ENCODE peak calls at places on chromosomes 2 and 18, in five cellular contexts. G is WTC11, L is endothelial cell, D is astrocyte of the spinal cord, E is foreskin fibroblast. A is an unnamed sample.

GRCh38 chr2:78261454-78261853 is 739.3 kb upstream of the LRRTM4 start:
- DNase-seq in G (peak; percentile 12), L (no peak), D (no peak), E (no peak), A (no peak)

GRCh38 chr2:64797881-64798590 is 144.3 kb upstream of the SERTAD2 start:
- DNase-seq in G (no peak), L (no peak), D (peak; percentile 86), E (peak; percentile 65), A (peak; percentile 65)

GRCh38 chr2:182824759-182825143 is 41.7 kb downstream of the FRZB start:
- DNase-seq in G (no peak), L (no peak), D (no peak), E (no peak), A (no peak)

GRCh38 chr2:28952806-28953190 is 28.3 kb upstream of the TOGARAM2 start:
- DNase-seq in G (no peak), L (no peak), D (no peak), E (no peak), A (no peak)

GRCh38 chr2:233241803-233242202 is 9.7 kb upstream of the ATG16L1 start:
- DNase-seq in G (no peak), L (no peak), D (no peak), E (no peak), A (peak; percentile 31)

GRCh38 chr2:164599954-164600589 is 21.2 kb downstream of the GRB14 start:
- DNase-seq in G (peak; percentile 26), L (peak; percentile 73), D (peak; percentile 80), E (peak; percentile 77), A (peak; percentile 30)

GRCh38 chr2:84197901-84198300 is 261.2 kb downstream of the SUCLG1 start:
- DNase-seq in G (no peak), L (no peak), D (no peak), E (no peak), A (no peak)

GRCh38 chr2:38546585-38546984 is 56.1 kb downstream of the HNRNPLL start:
- DNase-seq in G (no peak), L (no peak), D (no peak), E (no peak), A (no peak)

GRCh38 chr2:205424326-205424725 is 258.0 kb upstream of the NRP2 start:
- DNase-seq in G (no peak), L (peak; percentile 5), D (no peak), E (no peak), A (no peak)

GRCh38 chr2:160293401-160293911 is 93.4 kb upstream of the ITGB6 start:
- DNase-seq in G (no peak), L (no peak), D (peak; percentile 83), E (peak; percentile 95), A (no peak)

GRCh38 chr18:7899078-7899477 is 332.0 kb downstream of the PTPRM start:
- DNase-seq in G (no peak), L (no peak), D (no peak), E (no peak), A (no peak)

GRCh38 chr18:22767653-22768052 is 165.5 kb upstream of the RBBP8 start:
- DNase-seq in G (no peak), L (no peak), D (no peak), E (no peak), A (no peak)

GRCh38 chr2:174300114-174300513 is 34.6 kb upstream of the SP9 start:
- DNase-seq in G (no peak), L (no peak), D (no peak), E (peak; percentile 19), A (no peak)

GRCh38 chr2:72300147-72300684 is 152.6 kb upstream of the CYP26B1 start:
- DNase-seq in G (no peak), L (no peak), D (no peak), E (no peak), A (no peak)

GRCh38 chr2:203949228-203949627 is 12.7 kb downstream of the ICOS start:
- DNase-seq in G (no peak), L (no peak), D (peak; percentile 4), E (peak; percentile 11), A (no peak)

GRCh38 chr2:75558786-75559428 is 1.8 kb downstream of the EVA1A start:
- DNase-seq in G (no peak), L (no peak), D (peak; percentile 15), E (peak; percentile 47), A (no peak)

GRCh38 chr2:54083021-54083420 is 32.4 kb upstream of the ACYP2 start:
- DNase-seq in G (peak; percentile 22), L (no peak), D (peak; percentile 19), E (no peak), A (no peak)

GRCh38 chr18:24043403-24043802 is 28.8 kb downstream of the TTC39C start:
- DNase-seq in G (no peak), L (no peak), D (no peak), E (no peak), A (no peak)

GRCh38 chr2:216539791-216540241 is 41.2 kb downstream of the RPL37A start:
- DNase-seq in G (no peak), L (no peak), D (no peak), E (peak; percentile 86), A (peak; percentile 90)

GRCh38 chr2:144261336-144261735 is 258.6 kb downstream of the ZEB2 start:
- DNase-seq in G (no peak), L (no peak), D (no peak), E (no peak), A (no peak)

GRCh38 chr2:31944828-31945571 is 65.8 kb downstream of the MEMO1 start:
- DNase-seq in G (no peak), L (no peak), D (no peak), E (no peak), A (no peak)

GRCh38 chr2:72027426-72028161 is 120.1 kb downstream of the CYP26B1 start:
- DNase-seq in G (peak; percentile 28), L (no peak), D (no peak), E (peak; percentile 8), A (peak; percentile 14)

GRCh38 chr2:73284296-73285161 is at the start of gene FBXO41:
- DNase-seq in G (peak; percentile 86), L (peak; percentile 26), D (no peak), E (peak; percentile 72), A (no peak)

GRCh38 chr2:215430528-215431187 is 5.2 kb downstream of the FN1 start:
- DNase-seq in G (no peak), L (no peak), D (peak; percentile 70), E (peak; percentile 68), A (no peak)

GRCh38 chr2:39994151-39994550 is 215.1 kb upstream of the THUMPD2 start:
- DNase-seq in G (no peak), L (no peak), D (peak; percentile 84), E (peak; percentile 90), A (no peak)

GRCh38 chr2:205571300-205571858 is 110.9 kb upstream of the NRP2 start:
- DNase-seq in G (no peak), L (no peak), D (no peak), E (no peak), A (no peak)

GRCh38 chr2:220641137-220641536 is 931.0 kb downstream of the EPHA4 start:
- DNase-seq in G (no peak), L (no peak), D (no peak), E (no peak), A (no peak)

GRCh38 chr2:25257032-25257455 is 84.7 kb downstream of the DNMT3A start:
- DNase-seq in G (no peak), L (peak; percentile 57), D (peak; percentile 71), E (peak; percentile 77), A (no peak)

GRCh38 chr2:143796051-143796450 is 666.8 kb downstream of the ARHGAP15 start:
- DNase-seq in G (no peak), L (no peak), D (no peak), E (no peak), A (no peak)

GRCh38 chr2:161576421-161576820 is 47.8 kb upstream of the SLC4A10 start:
- DNase-seq in G (peak; percentile 70), L (peak; percentile 10), D (no peak), E (no peak), A (no peak)

GRCh38 chr2:61762292-61762691 is 91.6 kb downstream of the FAM161A start:
- DNase-seq in G (no peak), L (no peak), D (peak; percentile 8), E (peak; percentile 13), A (no peak)

GRCh38 chr2:223041527-223042109 is 10.4 kb upstream of the KCNE4 start:
- DNase-seq in G (peak; percentile 20), L (no peak), D (peak; percentile 96), E (peak; percentile 96), A (peak; percentile 74)

GRCh38 chr2:112583497-112584133 is 794 bp upstream of the CHCHD5 start:
- DNase-seq in G (no peak), L (no peak), D (peak; percentile 10), E (peak; percentile 37), A (no peak)
- TF ChIP-seq CTCF in G (no peak), L (no peak), D (no peak), E (peak; percentile 2), A (no peak)

GRCh38 chr2:42931147-42931817 is 138.9 kb upstream of the HAAO start:
- DNase-seq in G (peak; percentile 71), L (peak; percentile 52), D (no peak), E (peak; percentile 47), A (no peak)
- TF ChIP-seq CTCF in G (peak; percentile 55), L (peak; percentile 38), D (peak; percentile 33), E (peak; percentile 35), A (no peak)

DNA sequence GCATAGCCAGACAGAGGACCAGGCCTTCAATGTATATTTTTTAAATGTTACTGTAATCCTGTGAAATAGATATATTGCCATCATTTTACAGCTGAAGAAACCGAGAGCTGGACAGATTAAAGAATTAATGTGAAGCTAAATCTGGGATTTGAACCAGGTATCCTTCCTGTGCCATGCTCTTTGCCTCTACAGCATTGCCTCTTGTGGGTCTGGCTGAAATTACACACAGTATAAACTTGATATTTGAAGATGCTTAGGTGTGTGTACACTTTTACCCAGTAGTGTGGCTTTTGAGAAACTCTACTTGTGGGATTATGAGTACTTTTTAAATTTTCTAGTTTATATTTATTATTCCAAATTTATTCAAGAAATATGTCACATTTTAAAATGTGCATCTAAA is 264.5 kb downstream of the CNTNAP5 start:
- DNase-seq in G (no peak), L (no peak), D (no peak), E (no peak), A (no peak)
- TF ChIP-seq CTCF in G (no peak), L (no peak), D (no peak), E (no peak), A (no peak)

GRCh38 chr2:149332364-149332763 is 2.0 kb downstream of the LYPD6 start:
- DNase-seq in G (no peak), L (no peak), D (no peak), E (no peak), A (no peak)

GRCh38 chr2:149331023-149331400 is 625 bp downstream of the LYPD6 start:
- DNase-seq in G (peak; percentile 19), L (no peak), D (no peak), E (no peak), A (no peak)

GRCh38 chr2:149329470-149330126 is 789 bp upstream of the LYPD6 start:
- DNase-seq in G (peak; percentile 70), L (peak; percentile 58), D (peak; percentile 64), E (peak; percentile 79), A (peak; percentile 53)

GRCh38 chr2:149330127-149331022 is at the start of gene LYPD6:
- DNase-seq in G (peak; percentile 71), L (peak; percentile 76), D (peak; percentile 74), E (peak; percentile 93), A (peak; percentile 84)

GRCh38 chr2:149329068-149329467 is 1.3 kb upstream of the LYPD6 start:
- DNase-seq in G (peak; percentile 52), L (peak; percentile 47), D (no peak), E (peak; percentile 28), A (no peak)
- TF ChIP-seq CTCF in G (peak; percentile 46), L (peak; percentile 45), D (peak; percentile 49), E (peak; percentile 23), A (no peak)

GRCh38 chr2:6356127-6356761 is 509.5 kb downstream of the CMPK2 start:
- DNase-seq in G (no peak), L (no peak), D (no peak), E (no peak), A (no peak)
- TF ChIP-seq CTCF in G (no peak), L (no peak), D (no peak), E (no peak), A (no peak)

A was measured in stomach.